ENCODE peak calls at places on chromosomes 3 and 15, in ten cellular contexts. One of them, this sample, is unnamed.
A peak's percentile ranks its signal among the peaks of the same experiment; 100 is the strongest.

GRCh38 chr15:67149859-67150824 is 84.7 kb downstream of the SMAD3 start:
- DNase-seq in NCI-H1417: no peak
- DNase-seq in T-cell: no peak
- DNase-seq in H4: peak; percentile 99
- DNase-seq in activated CD4-positive, alpha-beta T cell treated with anti-CD3 and anti-CD28 coated beads for 4 hours: peak; percentile 47
- DNase-seq in A673: peak; percentile 93
- DNase-seq in mucosa of gallbladder: peak; percentile 57
- DNase-seq in GM12865: peak; percentile 62
- DNase-seq in BJ: peak; percentile 97
- DNase-seq in NCI-H2029 treated with DMSO at 0.1 percent for 48 hours: no peak
- DNase-seq in this sample: no peak

GRCh38 chr3:149967067-149967685 is 3.5 kb downstream of the PFN2 start:
- DNase-seq in A673: peak; percentile 78
- DNase-seq in GM12865: peak; percentile 60
- DNase-seq in T-cell: no peak
- DNase-seq in NCI-H1417: peak; percentile 29
- DNase-seq in mucosa of gallbladder: no peak
- DNase-seq in H4: peak; percentile 56
- DNase-seq in BJ: no peak
- DNase-seq in activated CD4-positive, alpha-beta T cell treated with anti-CD3 and anti-CD28 coated beads for 4 hours: no peak
- DNase-seq in NCI-H2029 treated with DMSO at 0.1 percent for 48 hours: peak; percentile 57
- DNase-seq in this sample: peak; percentile 26

GRCh38 chr3:185978516-185978915 is 40.7 kb upstream of the TRA2B start:
- DNase-seq in T-cell: no peak
- DNase-seq in activated CD4-positive, alpha-beta T cell treated with anti-CD3 and anti-CD28 coated beads for 4 hours: no peak
- DNase-seq in NCI-H2029 treated with DMSO at 0.1 percent for 48 hours: no peak
- DNase-seq in GM12865: no peak
- DNase-seq in NCI-H1417: no peak
- DNase-seq in mucosa of gallbladder: no peak
- DNase-seq in BJ: no peak
- DNase-seq in H4: no peak
- DNase-seq in A673: no peak
- DNase-seq in this sample: no peak

GRCh38 chr15:38084289-38084688 is 149.8 kb downstream of the TMCO5A start:
- DNase-seq in A673: no peak
- DNase-seq in NCI-H1417: no peak
- DNase-seq in H4: no peak
- DNase-seq in BJ: no peak
- DNase-seq in activated CD4-positive, alpha-beta T cell treated with anti-CD3 and anti-CD28 coated beads for 4 hours: no peak
- DNase-seq in GM12865: peak; percentile 75
- DNase-seq in T-cell: no peak
- DNase-seq in mucosa of gallbladder: no peak
- DNase-seq in NCI-H2029 treated with DMSO at 0.1 percent for 48 hours: no peak
- DNase-seq in this sample: no peak

GRCh38 chr3:112738366-112738765 is 97.4 kb upstream of the CCDC80 start:
- DNase-seq in H4: no peak
- DNase-seq in GM12865: no peak
- DNase-seq in BJ: no peak
- DNase-seq in mucosa of gallbladder: no peak
- DNase-seq in NCI-H1417: no peak
- DNase-seq in activated CD4-positive, alpha-beta T cell treated with anti-CD3 and anti-CD28 coated beads for 4 hours: no peak
- DNase-seq in A673: no peak
- DNase-seq in NCI-H2029 treated with DMSO at 0.1 percent for 48 hours: no peak
- DNase-seq in T-cell: no peak
- DNase-seq in this sample: no peak

GRCh38 chr15:50774450-50774849 is 8.9 kb upstream of the SPPL2A start:
- DNase-seq in H4: no peak
- DNase-seq in activated CD4-positive, alpha-beta T cell treated with anti-CD3 and anti-CD28 coated beads for 4 hours: no peak
- DNase-seq in BJ: no peak
- DNase-seq in NCI-H1417: no peak
- DNase-seq in mucosa of gallbladder: peak; percentile 28
- DNase-seq in A673: no peak
- DNase-seq in T-cell: no peak
- DNase-seq in NCI-H2029 treated with DMSO at 0.1 percent for 48 hours: no peak
- DNase-seq in GM12865: peak; percentile 24
- DNase-seq in this sample: peak; percentile 52

GRCh38 chr3:187975571-187976360 is 178.2 kb upstream of the LPP start:
- DNase-seq in NCI-H1417: no peak
- DNase-seq in A673: no peak
- DNase-seq in H4: no peak
- DNase-seq in activated CD4-positive, alpha-beta T cell treated with anti-CD3 and anti-CD28 coated beads for 4 hours: peak; percentile 32
- DNase-seq in GM12865: no peak
- DNase-seq in NCI-H2029 treated with DMSO at 0.1 percent for 48 hours: no peak
- DNase-seq in T-cell: no peak
- DNase-seq in mucosa of gallbladder: no peak
- DNase-seq in BJ: no peak
- DNase-seq in this sample: no peak

GRCh38 chr15:74294010-74294409 is 57.9 kb downstream of the CCDC33 start:
- DNase-seq in T-cell: no peak
- DNase-seq in GM12865: no peak
- DNase-seq in BJ: no peak
- DNase-seq in A673: no peak
- DNase-seq in H4: no peak
- DNase-seq in mucosa of gallbladder: no peak
- DNase-seq in NCI-H1417: peak; percentile 47
- DNase-seq in activated CD4-positive, alpha-beta T cell treated with anti-CD3 and anti-CD28 coated beads for 4 hours: no peak
- DNase-seq in NCI-H2029 treated with DMSO at 0.1 percent for 48 hours: no peak
- DNase-seq in this sample: no peak

GRCh38 chr3:133914839-133915600 is 19.3 kb upstream of the RAB6B start:
- DNase-seq in H4: no peak
- DNase-seq in T-cell: no peak
- DNase-seq in NCI-H2029 treated with DMSO at 0.1 percent for 48 hours: no peak
- DNase-seq in GM12865: no peak
- DNase-seq in NCI-H1417: no peak
- DNase-seq in mucosa of gallbladder: no peak
- DNase-seq in BJ: no peak
- DNase-seq in activated CD4-positive, alpha-beta T cell treated with anti-CD3 and anti-CD28 coated beads for 4 hours: no peak
- DNase-seq in A673: no peak
- DNase-seq in this sample: no peak

GRCh38 chr15:95922431-95922830 is 408.1 kb upstream of the NR2F2 start:
- DNase-seq in GM12865: peak; percentile 57
- DNase-seq in A673: no peak
- DNase-seq in activated CD4-positive, alpha-beta T cell treated with anti-CD3 and anti-CD28 coated beads for 4 hours: no peak
- DNase-seq in NCI-H1417: no peak
- DNase-seq in H4: no peak
- DNase-seq in NCI-H2029 treated with DMSO at 0.1 percent for 48 hours: no peak
- DNase-seq in mucosa of gallbladder: no peak
- DNase-seq in T-cell: no peak
- DNase-seq in BJ: no peak
- DNase-seq in this sample: no peak

GRCh38 chr15:88805031-88805780 is 2.0 kb downstream of the ACAN start:
- DNase-seq in NCI-H1417: no peak
- DNase-seq in T-cell: no peak
- DNase-seq in NCI-H2029 treated with DMSO at 0.1 percent for 48 hours: no peak
- DNase-seq in GM12865: no peak
- DNase-seq in BJ: no peak
- DNase-seq in mucosa of gallbladder: no peak
- DNase-seq in H4: no peak
- DNase-seq in activated CD4-positive, alpha-beta T cell treated with anti-CD3 and anti-CD28 coated beads for 4 hours: no peak
- DNase-seq in A673: no peak
- DNase-seq in this sample: no peak

GRCh38 chr3:193372783-193373182 is 5.8 kb downstream of the ATP13A5 start:
- DNase-seq in NCI-H2029 treated with DMSO at 0.1 percent for 48 hours: no peak
- DNase-seq in T-cell: no peak
- DNase-seq in A673: no peak
- DNase-seq in NCI-H1417: no peak
- DNase-seq in activated CD4-positive, alpha-beta T cell treated with anti-CD3 and anti-CD28 coated beads for 4 hours: no peak
- DNase-seq in GM12865: peak; percentile 12
- DNase-seq in mucosa of gallbladder: no peak
- DNase-seq in BJ: no peak
- DNase-seq in H4: no peak
- DNase-seq in this sample: no peak

GRCh38 chr15:61715082-61715481 is 345.2 kb downstream of the VPS13C start:
- DNase-seq in mucosa of gallbladder: no peak
- DNase-seq in H4: peak; percentile 67
- DNase-seq in T-cell: no peak
- DNase-seq in NCI-H2029 treated with DMSO at 0.1 percent for 48 hours: no peak
- DNase-seq in activated CD4-positive, alpha-beta T cell treated with anti-CD3 and anti-CD28 coated beads for 4 hours: no peak
- DNase-seq in A673: no peak
- DNase-seq in GM12865: no peak
- DNase-seq in BJ: no peak
- DNase-seq in NCI-H1417: peak; percentile 21
- DNase-seq in this sample: no peak

GRCh38 chr3:108322352-108322751 is 26.0 kb downstream of the HHLA2 start:
- DNase-seq in NCI-H2029 treated with DMSO at 0.1 percent for 48 hours: no peak
- DNase-seq in GM12865: peak; percentile 14
- DNase-seq in activated CD4-positive, alpha-beta T cell treated with anti-CD3 and anti-CD28 coated beads for 4 hours: peak; percentile 36
- DNase-seq in BJ: no peak
- DNase-seq in mucosa of gallbladder: no peak
- DNase-seq in NCI-H1417: no peak
- DNase-seq in H4: no peak
- DNase-seq in T-cell: no peak
- DNase-seq in A673: peak; percentile 3
- DNase-seq in this sample: no peak

GRCh38 chr3:123335007-123335670 is 113.8 kb downstream of the ADCY5 start:
- DNase-seq in GM12865: peak; percentile 11
- DNase-seq in A673: no peak
- DNase-seq in T-cell: no peak
- DNase-seq in H4: no peak
- DNase-seq in NCI-H2029 treated with DMSO at 0.1 percent for 48 hours: no peak
- DNase-seq in BJ: no peak
- DNase-seq in NCI-H1417: no peak
- DNase-seq in activated CD4-positive, alpha-beta T cell treated with anti-CD3 and anti-CD28 coated beads for 4 hours: no peak
- DNase-seq in mucosa of gallbladder: no peak
- DNase-seq in this sample: no peak

GRCh38 chr3:14525685-14526631 is 14.2 kb downstream of the GRIP2 start:
- DNase-seq in NCI-H1417: no peak
- DNase-seq in T-cell: no peak
- DNase-seq in NCI-H2029 treated with DMSO at 0.1 percent for 48 hours: no peak
- DNase-seq in A673: no peak
- DNase-seq in H4: no peak
- DNase-seq in activated CD4-positive, alpha-beta T cell treated with anti-CD3 and anti-CD28 coated beads for 4 hours: no peak
- DNase-seq in mucosa of gallbladder: no peak
- DNase-seq in BJ: peak; percentile 18
- DNase-seq in GM12865: peak; percentile 7
- DNase-seq in this sample: no peak

GRCh38 chr3:105014631-105015030 is 352.1 kb upstream of the ALCAM start:
- DNase-seq in NCI-H2029 treated with DMSO at 0.1 percent for 48 hours: no peak
- DNase-seq in GM12865: no peak
- DNase-seq in H4: no peak
- DNase-seq in BJ: no peak
- DNase-seq in activated CD4-positive, alpha-beta T cell treated with anti-CD3 and anti-CD28 coated beads for 4 hours: no peak
- DNase-seq in T-cell: no peak
- DNase-seq in A673: no peak
- DNase-seq in mucosa of gallbladder: no peak
- DNase-seq in NCI-H1417: no peak
- DNase-seq in this sample: no peak

GRCh38 chr3:158709666-158710083 is 22.6 kb downstream of the RARRES1 start:
- DNase-seq in A673: peak; percentile 41
- DNase-seq in NCI-H1417: no peak
- DNase-seq in BJ: peak; percentile 98
- DNase-seq in T-cell: no peak
- DNase-seq in H4: peak; percentile 99
- DNase-seq in GM12865: no peak
- DNase-seq in activated CD4-positive, alpha-beta T cell treated with anti-CD3 and anti-CD28 coated beads for 4 hours: no peak
- DNase-seq in mucosa of gallbladder: no peak
- DNase-seq in NCI-H2029 treated with DMSO at 0.1 percent for 48 hours: no peak
- DNase-seq in this sample: no peak

GRCh38 chr3:69729350-69729919 is 9.8 kb upstream of the MITF start:
- DNase-seq in A673: no peak
- DNase-seq in NCI-H1417: no peak
- DNase-seq in mucosa of gallbladder: no peak
- DNase-seq in activated CD4-positive, alpha-beta T cell treated with anti-CD3 and anti-CD28 coated beads for 4 hours: no peak
- DNase-seq in GM12865: no peak
- DNase-seq in NCI-H2029 treated with DMSO at 0.1 percent for 48 hours: no peak
- DNase-seq in T-cell: no peak
- DNase-seq in BJ: no peak
- DNase-seq in H4: no peak
- DNase-seq in this sample: no peak

GRCh38 chr3:74631771-74632170 is 17.3 kb upstream of the CNTN3 start:
- DNase-seq in H4: no peak
- DNase-seq in T-cell: no peak
- DNase-seq in NCI-H2029 treated with DMSO at 0.1 percent for 48 hours: no peak
- DNase-seq in NCI-H1417: no peak
- DNase-seq in mucosa of gallbladder: no peak
- DNase-seq in GM12865: no peak
- DNase-seq in A673: no peak
- DNase-seq in BJ: no peak
- DNase-seq in activated CD4-positive, alpha-beta T cell treated with anti-CD3 and anti-CD28 coated beads for 4 hours: no peak
- DNase-seq in this sample: no peak

GRCh38 chr3:13093687-13094086 is 20.5 kb upstream of the IQSEC1 start:
- DNase-seq in GM12865: peak; percentile 37
- DNase-seq in A673: peak; percentile 22
- DNase-seq in BJ: no peak
- DNase-seq in NCI-H1417: no peak
- DNase-seq in mucosa of gallbladder: no peak
- DNase-seq in activated CD4-positive, alpha-beta T cell treated with anti-CD3 and anti-CD28 coated beads for 4 hours: no peak
- DNase-seq in NCI-H2029 treated with DMSO at 0.1 percent for 48 hours: no peak
- DNase-seq in H4: no peak
- DNase-seq in T-cell: no peak
- DNase-seq in this sample: no peak

GRCh38 chr3:187789872-187790271 is 44.6 kb upstream of the BCL6 start:
- DNase-seq in NCI-H2029 treated with DMSO at 0.1 percent for 48 hours: no peak
- DNase-seq in NCI-H1417: no peak
- DNase-seq in T-cell: no peak
- DNase-seq in mucosa of gallbladder: no peak
- DNase-seq in A673: peak; percentile 5
- DNase-seq in GM12865: no peak
- DNase-seq in activated CD4-positive, alpha-beta T cell treated with anti-CD3 and anti-CD28 coated beads for 4 hours: no peak
- DNase-seq in H4: no peak
- DNase-seq in BJ: no peak
- DNase-seq in this sample: no peak

GRCh38 chr15:50256188-50257041 is 9.1 kb downstream of the HDC start:
- DNase-seq in NCI-H1417: no peak
- DNase-seq in T-cell: no peak
- DNase-seq in H4: peak; percentile 80
- DNase-seq in BJ: no peak
- DNase-seq in activated CD4-positive, alpha-beta T cell treated with anti-CD3 and anti-CD28 coated beads for 4 hours: no peak
- DNase-seq in A673: no peak
- DNase-seq in NCI-H2029 treated with DMSO at 0.1 percent for 48 hours: no peak
- DNase-seq in GM12865: no peak
- DNase-seq in mucosa of gallbladder: no peak
- DNase-seq in this sample: no peak

GRCh38 chr3:143421556-143421955 is 302.0 kb downstream of the CHST2 start:
- DNase-seq in GM12865: no peak
- DNase-seq in H4: no peak
- DNase-seq in A673: no peak
- DNase-seq in activated CD4-positive, alpha-beta T cell treated with anti-CD3 and anti-CD28 coated beads for 4 hours: no peak
- DNase-seq in NCI-H1417: no peak
- DNase-seq in T-cell: no peak
- DNase-seq in NCI-H2029 treated with DMSO at 0.1 percent for 48 hours: no peak
- DNase-seq in BJ: no peak
- DNase-seq in mucosa of gallbladder: no peak
- DNase-seq in this sample: no peak

GRCh38 chr15:23877502-23878412 is 190.7 kb upstream of the NDN start:
- DNase-seq in mucosa of gallbladder: peak; percentile 48
- DNase-seq in T-cell: no peak
- DNase-seq in NCI-H1417: peak; percentile 82
- DNase-seq in NCI-H2029 treated with DMSO at 0.1 percent for 48 hours: peak; percentile 17
- DNase-seq in GM12865: peak; percentile 4
- DNase-seq in H4: peak; percentile 43
- DNase-seq in activated CD4-positive, alpha-beta T cell treated with anti-CD3 and anti-CD28 coated beads for 4 hours: no peak
- DNase-seq in A673: peak; percentile 23
- DNase-seq in BJ: no peak
- DNase-seq in this sample: peak; percentile 54

GRCh38 chr3:152317184-152317583 is 48.5 kb downstream of the MBNL1 start:
- DNase-seq in NCI-H2029 treated with DMSO at 0.1 percent for 48 hours: no peak
- DNase-seq in A673: peak; percentile 29
- DNase-seq in T-cell: no peak
- DNase-seq in BJ: no peak
- DNase-seq in mucosa of gallbladder: no peak
- DNase-seq in GM12865: no peak
- DNase-seq in activated CD4-positive, alpha-beta T cell treated with anti-CD3 and anti-CD28 coated beads for 4 hours: no peak
- DNase-seq in NCI-H1417: no peak
- DNase-seq in H4: no peak
- DNase-seq in this sample: no peak

GRCh38 chr3:69999191-70000027 is at the start of gene SAMMSON:
- DNase-seq in A673: peak; percentile 3
- DNase-seq in T-cell: no peak
- DNase-seq in GM12865: no peak
- DNase-seq in NCI-H1417: no peak
- DNase-seq in activated CD4-positive, alpha-beta T cell treated with anti-CD3 and anti-CD28 coated beads for 4 hours: no peak
- DNase-seq in BJ: peak; percentile 29
- DNase-seq in NCI-H2029 treated with DMSO at 0.1 percent for 48 hours: peak; percentile 82
- DNase-seq in mucosa of gallbladder: no peak
- DNase-seq in H4: peak; percentile 57
- DNase-seq in this sample: no peak

GRCh38 chr15:92421980-92422379 is 28.3 kb downstream of the ST8SIA2 start:
- DNase-seq in NCI-H2029 treated with DMSO at 0.1 percent for 48 hours: no peak
- DNase-seq in BJ: no peak
- DNase-seq in H4: peak; percentile 4
- DNase-seq in mucosa of gallbladder: no peak
- DNase-seq in NCI-H1417: no peak
- DNase-seq in A673: no peak
- DNase-seq in T-cell: no peak
- DNase-seq in activated CD4-positive, alpha-beta T cell treated with anti-CD3 and anti-CD28 coated beads for 4 hours: no peak
- DNase-seq in GM12865: no peak
- DNase-seq in this sample: no peak

This sample was measured in LNCaP clone FGC.